ENCODE peak calls at places on chromosomes 3 and 15, in six cellular contexts. X, T, D, U, A and F are unnamed samples.

GRCh38 chr15:82172506-82172905 is 90.0 kb downstream of the EFL1 start:
- DNase-seq in X (no peak), T (no peak), D (no peak), U (no peak), A (no peak), F (no peak)

GRCh38 chr15:101054116-101054515 is 135.0 kb downstream of the LRRK1 start:
- DNase-seq in X (no peak), T (no peak), D (no peak), U (no peak), A (no peak), F (no peak)

GRCh38 chr15:90387534-90388461 is at the start of gene IQGAP1:
- DNase-seq in X (peak), T (peak), D (peak), U (peak), A (peak), F (peak)

GRCh38 chr3:46575577-46576222 is 9.6 kb upstream of the LRRC2 start:
- DNase-seq in X (no peak), T (no peak), D (no peak), U (no peak), A (no peak), F (no peak)

GRCh38 chr3:58032186-58032585 is 24.0 kb downstream of the FLNB start:
- DNase-seq in X (no peak), T (peak), D (no peak), U (no peak), A (no peak), F (peak)

GRCh38 chr15:100101389-100102089 is 240.2 kb downstream of the ADAMTS17 start:
- DNase-seq in X (no peak), T (no peak), D (no peak), U (no peak), A (no peak), F (no peak)

GRCh38 chr3:50978991-50979667 is 304.4 kb downstream of the DOCK3 start:
- DNase-seq in X (no peak), T (no peak), D (no peak), U (no peak), A (no peak), F (no peak)

GRCh38 chr15:58551764-58552504 is 120.1 kb downstream of the LIPC start:
- DNase-seq in X (no peak), T (peak), D (no peak), U (peak), A (no peak), F (peak)

GRCh38 chr15:74385442-74386132 is 18.1 kb upstream of the CYP11A1 start:
- DNase-seq in X (no peak), T (no peak), D (peak), U (peak), A (peak), F (no peak)

GRCh38 chr3:185242642-185243041 is 11.2 kb downstream of the EHHADH start:
- DNase-seq in X (no peak), T (no peak), D (no peak), U (no peak), A (no peak), F (no peak)

GRCh38 chr15:29968099-29968892 is 114.5 kb upstream of the GOLGA8J start:
- DNase-seq in X (no peak), T (no peak), D (peak), U (no peak), A (no peak), F (no peak)

GRCh38 chr3:143327388-143327787 is 207.8 kb downstream of the CHST2 start:
- DNase-seq in X (no peak), T (no peak), D (no peak), U (no peak), A (no peak), F (peak)

GRCh38 chr15:34721157-34721801 is 33.5 kb downstream of the GJD2 start:
- DNase-seq in X (no peak), T (no peak), D (no peak), U (no peak), A (no peak), F (no peak)

GRCh38 chr15:34724486-34724885 is 30.3 kb downstream of the GJD2 start:
- DNase-seq in X (no peak), T (no peak), D (no peak), U (no peak), A (no peak), F (no peak)

GRCh38 chr15:34719051-34719882 is 35.5 kb downstream of the GJD2 start:
- DNase-seq in X (no peak), T (no peak), D (no peak), U (no peak), A (no peak), F (no peak)

GRCh38 chr15:34719883-34720148 is 35.0 kb downstream of the GJD2 start:
- DNase-seq in X (no peak), T (no peak), D (no peak), U (no peak), A (no peak), F (no peak)

DNA sequence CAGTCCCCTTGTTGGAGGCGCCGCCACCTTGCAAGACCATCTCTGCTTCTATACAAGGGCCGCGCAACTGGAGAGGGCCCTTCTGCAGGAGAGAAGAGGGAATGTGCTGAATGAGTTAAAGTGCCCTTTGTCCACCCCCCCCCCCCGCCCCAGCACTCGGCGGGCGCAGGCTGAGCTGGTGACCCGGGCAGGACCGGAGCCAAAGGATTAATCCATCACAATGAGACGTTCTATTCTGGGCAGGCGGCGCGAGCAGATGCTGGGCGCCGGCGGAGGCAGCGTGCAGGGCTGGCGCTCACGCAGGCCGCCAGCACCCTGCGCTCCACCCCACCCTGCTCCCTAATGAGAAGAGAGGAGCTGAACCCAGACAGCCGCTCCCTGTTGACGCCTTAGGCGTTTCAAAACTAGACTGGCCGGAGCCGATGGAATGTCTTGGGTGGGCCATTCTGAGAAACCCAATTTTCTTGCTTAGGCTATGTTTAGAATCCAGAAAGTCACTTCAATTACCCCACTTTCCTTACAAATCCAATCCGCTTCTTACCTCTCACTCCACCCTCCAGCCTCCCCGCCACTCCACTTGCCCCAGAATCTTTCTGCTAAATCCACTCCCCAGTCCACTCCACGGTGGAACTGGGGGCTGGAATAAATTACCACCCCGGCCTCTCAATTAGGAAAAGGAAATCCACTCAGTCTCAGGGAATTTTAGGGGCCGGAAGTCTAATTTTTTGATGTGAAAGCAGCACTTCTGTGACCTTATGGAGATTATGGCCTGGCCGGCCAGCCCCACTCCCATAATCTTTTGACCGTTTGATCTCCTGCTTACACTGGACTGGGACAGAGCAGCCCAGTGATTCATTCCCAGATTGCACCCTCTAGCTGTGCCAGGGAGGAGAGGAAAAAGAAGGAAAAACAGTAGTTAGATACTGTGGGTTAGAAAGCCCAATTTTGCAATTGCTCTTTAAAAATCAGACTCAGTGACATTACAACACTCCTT is 32.7 kb downstream of the GJD2 start:
- DNase-seq in X (no peak), T (no peak), D (peak), U (no peak), A (peak), F (peak)
- TF ChIP-seq CTCF in X (no peak), T (peak), D (no peak), U (no peak), A (no peak), F (no peak)

DNA sequence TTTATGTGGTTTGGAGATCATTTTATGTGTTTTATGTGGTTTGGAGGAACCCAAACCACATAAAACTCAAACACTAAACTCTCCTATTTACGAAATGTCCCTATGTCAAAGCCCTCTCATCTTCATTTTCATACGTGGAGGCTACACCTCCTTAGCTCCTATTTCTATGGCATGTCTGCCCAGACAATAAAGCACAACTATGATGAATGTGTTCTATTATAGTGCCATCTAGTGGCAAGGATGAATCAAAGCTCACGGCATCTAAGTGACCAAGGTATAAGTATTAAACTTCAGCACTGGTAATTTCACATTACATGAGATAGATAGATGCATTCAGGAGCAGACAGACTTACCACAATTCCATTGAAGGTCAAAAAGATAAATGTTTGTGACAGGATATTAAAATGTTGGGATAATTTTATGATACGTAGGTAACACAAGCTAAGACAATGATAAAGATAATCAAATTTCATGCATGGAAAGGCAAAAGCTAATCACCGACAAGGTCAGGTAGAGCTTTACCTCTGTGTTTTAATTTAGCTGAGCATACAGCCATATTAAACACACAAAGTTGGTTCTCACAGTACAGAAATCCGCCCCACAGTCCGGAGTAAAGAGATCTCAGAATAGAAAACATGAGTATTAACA is 130.6 kb upstream of the FHIT start:
- DNase-seq in X (peak), T (no peak), D (no peak), U (no peak), A (no peak), F (peak)
- TF ChIP-seq CTCF in X (peak), T (peak), D (peak), U (peak), A (peak), F (peak)

GRCh38 chr3:133573054-133573628 is 345 bp upstream of the CDV3 start:
- DNase-seq in X (peak), T (peak), D (peak), U (peak), A (peak), F (peak)
- TF ChIP-seq CTCF in X (no peak), T (no peak), D (no peak), U (peak), A (no peak), F (peak)

DNA sequence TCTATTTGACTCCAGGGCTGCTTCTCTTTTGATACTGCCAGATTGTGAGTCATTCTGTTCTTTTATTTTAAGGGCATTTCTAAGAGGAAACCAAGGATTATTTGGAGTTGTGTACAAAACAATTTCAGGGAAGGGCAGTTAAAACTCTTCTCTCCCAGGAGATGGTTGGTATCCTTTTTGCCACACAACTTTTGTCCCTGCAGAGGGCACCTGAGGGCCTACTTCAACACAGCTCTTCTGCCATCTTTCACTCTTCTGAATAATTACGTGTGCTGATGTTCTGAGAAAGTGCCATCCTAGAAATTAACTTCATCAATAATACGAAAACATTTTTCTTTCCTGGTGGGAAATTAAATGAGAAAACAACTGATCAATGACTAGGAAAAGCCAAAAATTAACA is 75.7 kb upstream of the GADL1 start:
- DNase-seq in X (no peak), T (no peak), D (no peak), U (no peak), A (no peak), F (peak)
- TF ChIP-seq CTCF in X (no peak), T (peak), D (no peak), U (no peak), A (no peak), F (peak)

GRCh38 chr3:150370129-150370602 is 37.9 kb upstream of the TSC22D2 start:
- DNase-seq in X (no peak), T (peak), D (no peak), U (no peak), A (no peak), F (peak)
- TF ChIP-seq CTCF in X (no peak), T (peak), D (no peak), U (no peak), A (no peak), F (peak)

GRCh38 chr3:133274477-133274876 is 125.4 kb upstream of the BFSP2 start:
- DNase-seq in X (no peak), T (no peak), D (no peak), U (no peak), A (no peak), F (no peak)
- TF ChIP-seq CTCF in X (no peak), T (no peak), D (no peak), U (no peak), A (no peak), F (no peak)

GRCh38 chr3:36408146-36408545 is 27.8 kb downstream of the STAC start:
- DNase-seq in X (no peak), T (no peak), D (no peak), U (no peak), A (no peak), F (no peak)
- TF ChIP-seq CTCF in X (no peak), T (no peak), D (peak), U (no peak), A (no peak), F (no peak)

DNA sequence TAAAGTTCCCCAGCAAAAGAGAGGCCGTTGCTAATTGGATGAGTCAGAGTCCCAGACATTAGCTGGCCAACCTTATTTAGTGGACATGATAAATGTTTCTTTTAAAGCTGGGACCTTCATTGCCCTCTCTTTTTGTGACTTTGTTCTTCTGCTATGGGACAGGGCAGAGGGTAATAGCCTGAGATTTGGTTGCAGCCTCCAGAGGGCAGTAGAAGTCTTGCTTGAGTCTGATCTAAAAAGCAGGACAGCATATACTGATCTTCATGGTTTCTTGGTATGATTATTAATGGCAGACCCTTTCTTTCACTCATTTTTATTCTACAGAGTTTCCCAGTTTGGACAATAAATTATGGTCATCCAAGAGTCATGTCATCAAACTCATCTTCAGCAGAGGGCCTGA is 25.1 kb upstream of the ZKSCAN7 start:
- DNase-seq in X (no peak), T (no peak), D (no peak), U (no peak), A (no peak), F (peak)
- TF ChIP-seq CTCF in X (no peak), T (no peak), D (no peak), U (no peak), A (no peak), F (peak)

GRCh38 chr3:42601898-42602581 is 1.6 kb downstream of the NKTR start:
- DNase-seq in X (no peak), T (no peak), D (no peak), U (no peak), A (no peak), F (peak)
- TF ChIP-seq CTCF in X (peak), T (no peak), D (no peak), U (no peak), A (no peak), F (peak)

GRCh38 chr15:73156431-73157191 is 104.3 kb downstream of the NEO1 start:
- DNase-seq in X (no peak), T (no peak), D (no peak), U (no peak), A (no peak), F (no peak)
- TF ChIP-seq CTCF in X (no peak), T (no peak), D (no peak), U (no peak), A (no peak), F (no peak)